ENCODE peak calls at places on chromosomes 1 and 21, in six cellular contexts. Y is OCI-LY7, F is SJSA1, Z is fibroblast of lung, H is cardiac muscle cell, S is small intestine. G is an unnamed sample.

GRCh38 chr1:168348146-168348709 is 67.6 kb downstream of the TBX19 start:
- DNase-seq in Y (no peak), F (no peak), Z (no peak), H (no peak), S (peak; percentile 76), G (no peak)

GRCh38 chr21:31343680-31344480 is at the start of gene TIAM1:
- DNase-seq in Y (no peak), F (peak; percentile 66), Z (peak; percentile 88), H (peak; percentile 59), S (peak; percentile 4), G (no peak)

GRCh38 chr1:156814571-156815260 is 1.9 kb downstream of the SH2D2A start:
- DNase-seq in Y (no peak), F (no peak), Z (no peak), H (no peak), S (no peak), G (no peak)

GRCh38 chr1:231694081-231694443 is 67.5 kb downstream of the DISC1 start:
- DNase-seq in Y (no peak), F (no peak), Z (no peak), H (no peak), S (no peak), G (no peak)

GRCh38 chr1:33876970-33877680 is 13.2 kb downstream of the HMGB4 start:
- DNase-seq in Y (no peak), F (no peak), Z (peak; percentile 95), H (no peak), S (no peak), G (no peak)

GRCh38 chr1:172851077-172851476 is 192.2 kb downstream of the FASLG start:
- DNase-seq in Y (no peak), F (no peak), Z (no peak), H (no peak), S (no peak), G (no peak)

GRCh38 chr1:45522324-45523104 is 830 bp upstream of the PRDX1 start:
- DNase-seq in Y (no peak), F (no peak), Z (peak; percentile 73), H (no peak), S (no peak), G (no peak)

GRCh38 chr1:226814751-226815496 is 55.5 kb upstream of the PSEN2 start:
- DNase-seq in Y (no peak), F (no peak), Z (peak; percentile 84), H (no peak), S (peak; percentile 98), G (peak; percentile 46)

GRCh38 chr1:209742409-209743144 is 13.3 kb upstream of the TRAF3IP3 start:
- DNase-seq in Y (peak; percentile 11), F (no peak), Z (peak; percentile 28), H (no peak), S (peak; percentile 29), G (no peak)

GRCh38 chr1:30919025-30919881 is 10.7 kb upstream of the SDC3 start:
- DNase-seq in Y (no peak), F (peak; percentile 41), Z (peak; percentile 86), H (peak; percentile 26), S (no peak), G (peak; percentile 9)

GRCh38 chr1:32876341-32877210 is 5.9 kb upstream of the FNDC5 start:
- DNase-seq in Y (peak; percentile 73), F (peak; percentile 68), Z (no peak), H (peak; percentile 61), S (peak; percentile 62), G (peak; percentile 81)

GRCh38 chr1:13863701-13864100 is 163.7 kb downstream of the PRDM2 start:
- DNase-seq in Y (no peak), F (no peak), Z (no peak), H (no peak), S (no peak), G (no peak)

GRCh38 chr1:221097479-221098281 is 218.4 kb downstream of the HLX start:
- DNase-seq in Y (no peak), F (peak; percentile 88), Z (peak; percentile 97), H (no peak), S (no peak), G (no peak)

GRCh38 chr1:26288311-26288941 is 8.5 kb downstream of the SH3BGRL3 start:
- DNase-seq in Y (peak; percentile 83), F (no peak), Z (peak; percentile 27), H (no peak), S (peak; percentile 55), G (no peak)

GRCh38 chr1:159429074-159429861 is 2.7 kb upstream of the OR10J4 start:
- DNase-seq in Y (no peak), F (peak; percentile 50), Z (peak; percentile 96), H (no peak), S (no peak), G (no peak)

GRCh38 chr1:20739225-20739624 is 6.7 kb upstream of the SH2D5 start:
- DNase-seq in Y (no peak), F (no peak), Z (peak; percentile 68), H (no peak), S (no peak), G (no peak)

GRCh38 chr1:7553042-7553690 is 217.9 kb upstream of the VAMP3 start:
- DNase-seq in Y (no peak), F (no peak), Z (no peak), H (no peak), S (no peak), G (no peak)

GRCh38 chr1:154463512-154463990 is 38.5 kb upstream of the TDRD10 start:
- DNase-seq in Y (no peak), F (peak; percentile 61), Z (no peak), H (no peak), S (no peak), G (no peak)

GRCh38 chr1:110228386-110228785 is 18.3 kb downstream of the KCNC4 start:
- DNase-seq in Y (no peak), F (no peak), Z (no peak), H (no peak), S (no peak), G (no peak)

GRCh38 chr1:3654549-3655281 is 2.4 kb downstream of the TP73 start:
- DNase-seq in Y (no peak), F (no peak), Z (no peak), H (no peak), S (no peak), G (no peak)

GRCh38 chr1:39165049-39165448 is 39.4 kb upstream of the MACF1 start:
- DNase-seq in Y (no peak), F (no peak), Z (no peak), H (peak; percentile 78), S (peak; percentile 8), G (no peak)

GRCh38 chr1:46530311-46530710 is 21.1 kb downstream of the KNCN start:
- DNase-seq in Y (no peak), F (no peak), Z (no peak), H (no peak), S (no peak), G (no peak)

GRCh38 chr1:33176362-33176850 is 5.4 kb downstream of the TRIM62 start:
- DNase-seq in Y (no peak), F (no peak), Z (peak; percentile 76), H (no peak), S (no peak), G (no peak)

GRCh38 chr1:248757784-248758195 is 2.2 kb upstream of the LYPD8 start:
- DNase-seq in Y (no peak), F (no peak), Z (no peak), H (no peak), S (peak; percentile 87), G (no peak)
- H3K9me3 ChIP-seq in Y (peaks cover 13% of the 10 kb centered on the region), F (peaks cover 10% of the 10 kb centered on the region), Z (peaks cover 7% of the 10 kb centered on the region), H (no peaks in the 10 kb centered on the region), S (no peaks in the 10 kb centered on the region), G (no peaks in the 10 kb centered on the region)

DNA sequence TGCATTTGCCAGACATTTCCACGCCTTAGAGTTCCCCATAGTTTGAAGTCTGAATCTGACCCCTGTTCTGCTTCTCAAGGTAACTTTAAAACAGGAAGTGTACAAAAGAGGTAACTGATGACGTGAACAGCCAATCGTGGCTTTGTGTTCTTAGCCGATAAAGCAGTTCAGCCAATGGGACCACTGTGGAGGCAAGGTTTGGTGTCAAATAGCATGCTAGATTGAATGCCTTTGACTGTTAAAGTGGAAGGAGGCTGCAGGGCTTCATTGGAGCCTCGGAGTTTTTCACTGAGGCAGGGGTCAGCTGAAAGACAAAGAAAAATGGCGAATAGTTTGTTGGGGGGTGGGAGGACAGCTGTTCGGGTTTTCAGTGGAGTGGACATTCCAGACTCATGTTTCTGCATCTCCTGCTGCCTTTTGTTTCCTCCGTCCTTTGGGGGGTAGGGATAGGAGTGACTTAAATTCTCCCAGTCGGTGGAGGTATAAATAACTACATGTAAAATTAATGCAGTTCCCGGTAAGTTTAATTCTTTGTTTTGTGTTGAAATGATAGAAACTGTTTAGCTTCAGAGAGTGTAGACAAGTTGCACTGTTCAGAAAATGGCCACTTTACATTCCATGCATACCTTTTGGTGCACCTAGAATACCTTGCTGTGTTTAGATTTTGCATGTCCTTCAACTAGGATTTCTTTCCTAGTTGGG is 17.7 kb downstream of the NFYC start:
- DNase-seq in Y (peak; percentile 97), F (peak; percentile 79), Z (peak; percentile 99), H (peak; percentile 98), S (peak; percentile 99), G (peak; percentile 89)
- H3K4me1 ChIP-seq in Y (peaks cover 61% of the 10 kb centered on the region), F (peaks cover 38% of the 10 kb centered on the region), Z (peaks cover 11% of the 10 kb centered on the region), H (peaks cover 37% of the 10 kb centered on the region), S (peaks cover 12% of the 10 kb centered on the region), G (peaks cover 24% of the 10 kb centered on the region)

GRCh38 chr1:161017756-161018630 is 3.0 kb downstream of the F11R start:
- DNase-seq in Y (no peak), F (no peak), Z (no peak), H (no peak), S (no peak), G (peak; percentile 64)
- H3K4me3 ChIP-seq in Y (no peak overlapping the region), F (no peak overlapping the region), Z (no peak overlapping the region), H (peak overlapping the region; percentile 51), S (no peak overlapping the region), G (no peak overlapping the region)

DNA sequence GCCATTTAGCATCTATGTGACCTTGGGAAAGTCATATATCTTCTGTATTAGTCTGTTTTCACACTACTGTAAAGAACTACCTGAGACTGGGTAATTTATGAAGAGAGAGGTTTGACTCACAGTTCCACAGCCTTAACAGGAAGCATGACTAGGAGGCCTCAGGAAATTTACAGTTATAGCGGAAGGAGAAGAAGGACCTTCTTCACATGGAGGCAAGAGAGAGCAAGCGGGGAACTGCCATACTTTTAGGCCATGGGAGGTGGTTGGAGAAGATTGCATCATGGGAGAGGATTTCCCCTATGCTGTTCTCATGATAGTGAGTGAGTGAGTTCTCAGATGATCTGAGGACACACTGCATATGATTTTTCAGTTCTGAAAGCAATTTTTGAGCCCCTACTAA is 87.9 kb downstream of the CLEC20A start:
- DNase-seq in Y (no peak), F (no peak), Z (peak; percentile 3), H (no peak), S (no peak), G (no peak)
- H3K9me3 ChIP-seq in Y (no peaks in the 10 kb centered on the region), F (no peaks in the 10 kb centered on the region), Z (no peaks in the 10 kb centered on the region), H (no peaks in the 10 kb centered on the region), S (no peaks in the 10 kb centered on the region), G (no peaks in the 10 kb centered on the region)

DNA sequence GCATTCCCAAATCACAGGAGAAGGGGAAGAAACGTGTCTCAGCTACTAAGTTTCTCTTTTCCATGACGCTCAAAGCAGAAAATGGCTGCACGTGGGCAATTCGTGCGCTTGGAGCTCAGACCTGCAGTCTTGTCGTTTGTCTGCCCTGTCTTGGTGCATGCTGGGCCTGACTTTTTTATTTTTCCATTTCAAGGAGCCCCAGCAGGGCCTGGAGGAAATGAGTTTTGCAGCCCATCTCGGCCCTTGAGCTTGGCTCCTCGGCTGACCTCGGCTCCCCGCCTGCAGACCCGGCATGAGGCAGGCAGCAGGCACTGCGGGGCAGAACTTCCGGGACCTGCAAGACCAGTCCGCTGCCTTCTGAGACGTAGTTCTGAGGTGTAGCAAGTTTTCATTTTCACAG is 25.6 kb downstream of the ERG start:
- DNase-seq in Y (no peak), F (no peak), Z (no peak), H (no peak), S (no peak), G (no peak)
- H3K4me1 ChIP-seq in Y (no peaks in the 10 kb centered on the region), F (no peaks in the 10 kb centered on the region), Z (no peaks in the 10 kb centered on the region), H (peaks cover 13% of the 10 kb centered on the region), S (no peaks in the 10 kb centered on the region), G (no peaks in the 10 kb centered on the region)